ENCODE peak calls at places on chromosomes 13 and 19, in five cellular contexts. X is cardiac muscle cell, V is endodermal cell, L is IMR-90, Q is body of pancreas. Z is an unnamed sample.

GRCh38 chr19:38308006-38308766 is 4.1 kb downstream of the C19orf33 start:
- DNase-seq in X (no peak), V (no peak), L (no peak), Q (no peak), Z (no peak)

GRCh38 chr13:36418022-36418805 is 14.1 kb upstream of the CCNA1 start:
- DNase-seq in X (no peak), V (peak; percentile 48), L (peak; percentile 58), Q (peak; percentile 4), Z (no peak)

GRCh38 chr13:74114641-74115040 is 19.6 kb downstream of the KLF12 start:
- DNase-seq in X (no peak), V (no peak), L (no peak), Q (no peak), Z (no peak)

GRCh38 chr13:113077953-113078894 is 27.4 kb upstream of the F7 start:
- DNase-seq in X (no peak), V (no peak), L (no peak), Q (no peak), Z (no peak)

GRCh38 chr13:28467034-28467433 is 27.9 kb downstream of the FLT1 start:
- DNase-seq in X (no peak), V (no peak), L (no peak), Q (no peak), Z (no peak)

GRCh38 chr19:48354332-48354992 is 9.3 kb downstream of the TMEM143 start:
- DNase-seq in X (no peak), V (no peak), L (peak; percentile 46), Q (peak; percentile 27), Z (no peak)

GRCh38 chr13:48043789-48044503 is 6.4 kb downstream of the NUDT15 start:
- DNase-seq in X (no peak), V (no peak), L (peak; percentile 73), Q (no peak), Z (no peak)

GRCh38 chr19:8041553-8041952 is 11.0 kb upstream of the CCL25 start:
- DNase-seq in X (no peak), V (no peak), L (no peak), Q (no peak), Z (no peak)

GRCh38 chr13:72431981-72432617 is 295.3 kb downstream of the MZT1 start:
- DNase-seq in X (no peak), V (no peak), L (no peak), Q (no peak), Z (no peak)

GRCh38 chr19:38648789-38649304 is 1.4 kb downstream of the ACTN4 start:
- DNase-seq in X (no peak), V (peak; percentile 49), L (no peak), Q (no peak), Z (no peak)

GRCh38 chr13:64538711-64539110 is 2691.4 kb downstream of the PCDH9 start:
- DNase-seq in X (no peak), V (no peak), L (peak; percentile 13), Q (no peak), Z (no peak)

GRCh38 chr19:27676877-27677276 is 1536.1 kb downstream of the UQCRFS1 start:
- DNase-seq in X (no peak), V (peak; percentile 5), L (no peak), Q (no peak), Z (no peak)

GRCh38 chr19:30682576-30683536 is 310.7 kb downstream of the ZNF536 start:
- DNase-seq in X (peak; percentile 81), V (peak; percentile 91), L (peak; percentile 82), Q (peak; percentile 76), Z (peak; percentile 83)

GRCh38 chr13:27794075-27794691 is 1.9 kb downstream of the GSX1 start:
- DNase-seq in X (no peak), V (peak; percentile 59), L (no peak), Q (no peak), Z (no peak)

GRCh38 chr19:7865262-7865911 is 8.8 kb downstream of the PRR36 start:
- DNase-seq in X (no peak), V (no peak), L (no peak), Q (no peak), Z (no peak)

GRCh38 chr13:28630864-28631263 is 28.1 kb upstream of the POMP start:
- DNase-seq in X (no peak), V (no peak), L (no peak), Q (no peak), Z (no peak)

GRCh38 chr13:41649659-41650058 is 192.3 kb downstream of the RGCC start:
- DNase-seq in X (peak; percentile 36), V (peak; percentile 62), L (peak; percentile 38), Q (no peak), Z (peak; percentile 30)

GRCh38 chr13:111664060-111664459 is 343.6 kb downstream of the TEX29 start:
- DNase-seq in X (no peak), V (no peak), L (no peak), Q (peak; percentile 7), Z (no peak)

GRCh38 chr19:53132231-53132991 is at the start of gene ZNF415:
- DNase-seq in X (peak; percentile 92), V (peak; percentile 95), L (peak; percentile 67), Q (peak; percentile 91), Z (peak; percentile 75)

GRCh38 chr13:44739539-44739938 is 163.4 kb upstream of the TSC22D1 start:
- DNase-seq in X (no peak), V (no peak), L (peak; percentile 15), Q (no peak), Z (no peak)

GRCh38 chr13:91314888-91315287 is 32.6 kb upstream of the MIR17HG start:
- DNase-seq in X (no peak), V (no peak), L (no peak), Q (no peak), Z (no peak)

GRCh38 chr19:32691291-32691951 is at the start of gene NUDT19:
- DNase-seq in X (peak; percentile 78), V (no peak), L (peak; percentile 73), Q (peak; percentile 92), Z (no peak)

GRCh38 chr13:50676602-50677001 is 166.9 kb downstream of the DLEU7 start:
- DNase-seq in X (no peak), V (peak; percentile 58), L (peak; percentile 44), Q (peak; percentile 25), Z (no peak)

GRCh38 chr19:17234911-17235617 is 9.0 kb downstream of the OCEL1 start:
- DNase-seq in X (peak; percentile 52), V (peak; percentile 90), L (peak; percentile 38), Q (peak; percentile 51), Z (peak; percentile 42)

GRCh38 chr13:31477961-31478360 is 261.4 kb upstream of the RXFP2 start:
- DNase-seq in X (no peak), V (no peak), L (peak; percentile 30), Q (no peak), Z (no peak)

GRCh38 chr19:7366701-7367420 is 18.1 kb downstream of the ARHGEF18 start:
- DNase-seq in X (no peak), V (no peak), L (peak; percentile 33), Q (peak; percentile 26), Z (no peak)

GRCh38 chr19:35419046-35419445 is 29.0 kb upstream of the FFAR2 start:
- DNase-seq in X (no peak), V (no peak), L (no peak), Q (no peak), Z (no peak)

GRCh38 chr19:4185413-4186086 is 3.1 kb downstream of the ANKRD24 start:
- DNase-seq in X (no peak), V (peak; percentile 31), L (no peak), Q (no peak), Z (no peak)

GRCh38 chr13:38430761-38431160 is 81.1 kb downstream of the UFM1 start:
- DNase-seq in X (no peak), V (no peak), L (no peak), Q (no peak), Z (no peak)

GRCh38 chr19:2311093-2311492 is 3.1 kb upstream of the LINGO3 start:
- DNase-seq in X (no peak), V (no peak), L (no peak), Q (no peak), Z (no peak)

GRCh38 chr13:20553309-20553708 is 13.6 kb upstream of the IFT88 start:
- DNase-seq in X (no peak), V (no peak), L (no peak), Q (no peak), Z (no peak)

GRCh38 chr19:28397311-28397710 is 815.6 kb downstream of the UQCRFS1 start:
- DNase-seq in X (no peak), V (no peak), L (no peak), Q (no peak), Z (no peak)

GRCh38 chr13:40600145-40600751 is 66.2 kb downstream of the FOXO1 start:
- DNase-seq in X (no peak), V (no peak), L (no peak), Q (no peak), Z (no peak)

GRCh38 chr19:51166846-51167490 is 24.9 kb downstream of the SIGLEC7 start:
- DNase-seq in X (no peak), V (no peak), L (no peak), Q (peak; percentile 37), Z (no peak)

GRCh38 chr13:29761815-29762214 is 88.6 kb downstream of the UBL3 start:
- DNase-seq in X (no peak), V (peak; percentile 60), L (no peak), Q (no peak), Z (no peak)

GRCh38 chr19:42281175-42282035 is 12.4 kb downstream of the CIC start:
- DNase-seq in X (peak; percentile 30), V (peak; percentile 83), L (peak; percentile 41), Q (peak; percentile 54), Z (no peak)
- TF ChIP-seq CTCF in X (no peak), V (no peak), L (no peak), Q (no peak), Z (no peak)

GRCh38 chr13:52665325-52665724 is 12.7 kb downstream of the SUGT1 start:
- DNase-seq in X (peak; percentile 9), V (no peak), L (peak; percentile 16), Q (no peak), Z (no peak)
- TF ChIP-seq CTCF in X (peak; percentile 53), V (peak; percentile 78), L (peak; percentile 45), Q (peak; percentile 34), Z (peak; percentile 51)

GRCh38 chr19:56071151-56071550 is 49.9 kb downstream of the ZNF787 start:
- DNase-seq in X (no peak), V (peak; percentile 67), L (no peak), Q (no peak), Z (peak; percentile 31)
- TF ChIP-seq CTCF in X (peak; percentile 20), V (peak; percentile 72), L (no peak), Q (no peak), Z (peak; percentile 50)

DNA sequence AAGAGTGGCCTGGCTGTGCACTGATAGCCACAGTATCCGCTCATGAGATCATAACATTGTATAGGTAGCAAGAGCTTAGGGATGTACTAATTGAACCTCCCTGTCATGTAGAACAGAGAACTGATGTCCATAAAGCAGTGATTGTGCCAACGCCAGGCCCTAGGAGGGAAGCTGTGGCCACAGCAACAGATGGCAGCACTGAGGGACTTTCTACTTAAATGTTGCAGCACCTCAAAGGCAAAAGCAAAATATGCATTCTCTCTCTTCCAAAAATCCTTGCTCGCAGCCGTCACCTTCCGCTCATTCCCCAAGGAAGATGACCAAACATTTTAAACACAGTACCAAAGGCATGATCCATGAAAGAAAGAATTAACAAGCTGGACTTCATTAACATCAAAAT is 32.3 kb downstream of the COL4A1 start:
- DNase-seq in X (no peak), V (peak; percentile 61), L (no peak), Q (no peak), Z (no peak)
- TF ChIP-seq CTCF in X (peak; percentile 27), V (peak; percentile 60), L (peak; percentile 26), Q (peak; percentile 9), Z (no peak)

Z was measured in endothelial cell.